ENCODE peak calls at places on chromosome 9, in nine cellular contexts. O is astrocyte, X is mammary epithelial cell, H is tibial artery, F is cardiac muscle cell, B is ovary, C is lung, K is dorsolateral prefrontal cortex, D is stomach. N is an unnamed sample.

GRCh38 chr9:33443047-33443446 is 4.3 kb downstream of the AQP3 start:
- DNase-seq in H (no peak), K (no peak), C (no peak), X (peak), D (no peak), B (peak), O (no peak), F (peak), N (no peak)

GRCh38 chr9:97794666-97795065 is 58.4 kb upstream of the FOXE1 start:
- DNase-seq in K (no peak), C (no peak), B (no peak), D (no peak), H (no peak), X (no peak), O (no peak), F (no peak), N (no peak)

GRCh38 chr9:13719981-13720380 is 440.5 kb upstream of the MPDZ start:
- DNase-seq in X (peak), F (peak), O (peak), K (no peak), H (no peak), B (no peak), D (no peak), C (no peak), N (no peak)

GRCh38 chr9:104856413-104856941 is 71.5 kb downstream of the ABCA1 start:
- DNase-seq in C (no peak), X (no peak), D (no peak), O (no peak), H (no peak), K (no peak), B (no peak), F (peak), N (no peak)

GRCh38 chr9:76911971-76912370 is 6.1 kb upstream of the PRUNE2 start:
- DNase-seq in X (peak), D (no peak), K (no peak), F (no peak), C (no peak), O (no peak), B (no peak), H (no peak), N (no peak)

GRCh38 chr9:113228130-113228665 is 6.9 kb downstream of the SLC31A1 start:
- DNase-seq in K (no peak), D (no peak), X (no peak), B (no peak), F (no peak), H (no peak), O (no peak), C (no peak), N (no peak)

GRCh38 chr9:94909250-94909894 is 182.9 kb downstream of the AOPEP start:
- DNase-seq in O (no peak), C (peak), F (no peak), D (no peak), H (no peak), K (no peak), X (no peak), B (no peak), N (no peak)

GRCh38 chr9:137351781-137352501 is 49.9 kb upstream of the NRARP start:
- DNase-seq in K (no peak), D (peak), O (no peak), H (peak), C (no peak), B (peak), X (no peak), F (no peak), N (peak)

GRCh38 chr9:95481000-95481399 is 35.8 kb downstream of the PTCH1 start:
- DNase-seq in H (no peak), F (no peak), K (no peak), B (no peak), O (peak), D (no peak), C (no peak), X (no peak), N (no peak)

GRCh38 chr9:36306481-36307306 is 48.4 kb upstream of the GNE start:
- DNase-seq in B (no peak), D (no peak), C (no peak), O (no peak), K (no peak), H (no peak), F (peak), X (peak), N (no peak)

GRCh38 chr9:134881313-134881670 is 682 bp downstream of the FCN2 start:
- DNase-seq in F (no peak), B (no peak), O (no peak), C (no peak), K (no peak), X (no peak), H (no peak), D (no peak), N (peak)

GRCh38 chr9:95171596-95171995 is 145.9 kb downstream of the FANCC start:
- DNase-seq in K (no peak), X (no peak), O (no peak), H (no peak), D (no peak), B (no peak), C (no peak), F (no peak), N (no peak)

GRCh38 chr9:90343360-90343759 is 299.3 kb downstream of the DIRAS2 start:
- DNase-seq in K (no peak), H (no peak), O (no peak), B (no peak), F (peak), C (no peak), D (no peak), X (peak), N (no peak)

GRCh38 chr9:33374190-33374589 is 28.2 kb downstream of the AQP7 start:
- DNase-seq in H (no peak), O (no peak), K (no peak), C (no peak), X (no peak), B (no peak), F (no peak), D (no peak), N (no peak)

GRCh38 chr9:78028926-78029325 is 2.7 kb downstream of the GNAQ start:
- DNase-seq in H (no peak), C (no peak), X (no peak), F (no peak), D (no peak), B (no peak), O (no peak), K (no peak), N (no peak)

GRCh38 chr9:4657426-4658159 is 4.5 kb upstream of the PLPP6 start:
- DNase-seq in K (no peak), X (no peak), B (no peak), D (peak), O (no peak), H (no peak), C (no peak), F (no peak), N (no peak)

GRCh38 chr9:108272350-108272899 is 583.4 kb downstream of the ACTL7B start:
- DNase-seq in B (peak), K (peak), D (peak), H (no peak), X (peak), O (no peak), F (peak), C (peak), N (no peak)

GRCh38 chr9:77616191-77616590 is 31.9 kb downstream of the GNA14 start:
- DNase-seq in X (peak), C (no peak), F (no peak), K (no peak), H (no peak), O (no peak), D (no peak), B (no peak), N (no peak)

GRCh38 chr9:127050152-127050551 is 72.3 kb downstream of the ANGPTL2 start:
- DNase-seq in D (no peak), X (no peak), C (no peak), B (no peak), O (no peak), F (no peak), H (peak), K (no peak), N (no peak)

GRCh38 chr9:35844628-35845301 is 15.7 kb downstream of the TMEM8B start:
- DNase-seq in C (peak), D (peak), F (peak), B (no peak), O (peak), H (no peak), X (peak), K (no peak), N (no peak)

GRCh38 chr9:88291853-88292252 is 96.4 kb upstream of the SPIN1 start:
- DNase-seq in F (no peak), K (no peak), B (no peak), X (no peak), D (no peak), H (no peak), C (no peak), O (no peak), N (no peak)
- TF ChIP-seq CTCF in F (no peak), K (no peak), B (no peak), X (no peak), D (no peak), H (no peak), C (no peak), O (no peak), N (no peak)

GRCh38 chr9:120711841-120712538 is 2.3 kb downstream of the MEGF9 start:
- DNase-seq in B (no peak), O (no peak), K (no peak), D (no peak), C (no peak), F (no peak), X (peak), H (no peak), N (no peak)
- H3K27ac ChIP-seq in B (peak), O (no peak), K (peak), D (peak), C (no peak), F (no peak), X (no peak), H (peak), N (peak)

GRCh38 chr9:16266648-16267276 is 603.7 kb downstream of the BNC2 start:
- DNase-seq in H (no peak), D (no peak), B (no peak), O (no peak), F (no peak), C (no peak), K (no peak), X (no peak), N (no peak)
- H3K4me3 ChIP-seq in H (peak), D (peak), B (peak), O (no peak), F (no peak), C (no peak), K (no peak), X (no peak), N (peak)

DNA sequence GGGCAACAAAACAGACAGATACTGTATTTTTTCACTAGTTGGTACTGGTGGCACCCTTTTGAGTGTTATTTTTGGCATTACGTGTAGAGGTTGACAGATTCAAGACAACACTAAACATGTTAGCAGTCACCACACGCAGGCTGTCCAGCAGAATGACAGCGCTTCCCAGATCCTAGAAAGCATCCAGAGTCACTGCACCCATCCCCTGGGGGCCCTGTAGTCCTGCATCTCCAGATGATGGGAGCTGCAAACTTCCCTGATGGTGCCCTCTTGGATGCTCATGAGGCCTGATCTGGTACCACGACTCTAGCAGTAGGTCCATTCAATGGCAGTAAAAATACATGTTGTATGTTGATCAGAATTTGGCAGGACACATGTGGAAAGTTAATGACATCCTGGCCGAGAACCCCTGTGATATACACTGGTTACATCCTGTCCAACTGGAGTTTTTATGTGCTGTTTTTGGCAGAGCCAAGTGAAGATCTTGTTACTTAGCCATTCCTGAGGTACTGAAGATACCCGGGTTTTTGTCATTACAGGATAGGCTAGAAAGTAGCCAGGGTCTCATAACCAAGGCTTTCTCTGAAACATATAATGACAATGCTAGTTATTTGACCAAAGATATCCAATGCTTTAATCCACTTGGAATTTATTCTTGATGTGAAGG is 1.6 kb upstream of the ABL1 start:
- DNase-seq in X (no peak), C (no peak), D (no peak), F (peak), H (no peak), B (no peak), O (peak), K (no peak), N (no peak)
- TF ChIP-seq CTCF in X (no peak), C (no peak), D (no peak), F (no peak), H (no peak), B (no peak), O (no peak), K (no peak), N (no peak)

GRCh38 chr9:117705386-117705785 is 1.2 kb downstream of the TLR4 start:
- DNase-seq in K (no peak), B (no peak), C (no peak), O (no peak), X (no peak), H (no peak), D (no peak), F (no peak), N (no peak)
- H3K27ac ChIP-seq in K (peak), B (no peak), C (peak), O (peak), X (no peak), H (peak), D (peak), F (no peak), N (peak)

GRCh38 chr9:128271512-128271911 is 4.3 kb downstream of the GOLGA2 start:
- DNase-seq in X (no peak), B (no peak), K (no peak), F (no peak), C (no peak), O (no peak), D (no peak), H (no peak), N (no peak)

GRCh38 chr9:128275198-128276007 is at the start of gene GOLGA2:
- DNase-seq in O (peak), H (no peak), B (peak), F (peak), X (no peak), D (no peak), C (peak), K (no peak), N (no peak)

GRCh38 chr9:128276574-128277270 is 646 bp downstream of the SWI5 start:
- DNase-seq in B (peak), F (peak), C (no peak), X (peak), H (no peak), O (peak), D (no peak), K (no peak), N (peak)

GRCh38 chr9:128276008-128276573 is at the start of gene SWI5:
- DNase-seq in H (peak), F (peak), B (peak), K (peak), O (peak), X (peak), C (peak), D (peak), N (peak)

GRCh38 chr9:128274245-128274644 is 1.6 kb downstream of the GOLGA2 start:
- DNase-seq in K (no peak), C (no peak), D (no peak), F (no peak), H (no peak), B (no peak), O (no peak), X (no peak), N (no peak)
- H3K4me3 ChIP-seq in K (peak), C (no peak), D (no peak), F (no peak), H (peak), B (no peak), O (peak), X (no peak), N (peak)

GRCh38 chr9:79945495-79945894 is 373.7 kb downstream of the TLE4 start:
- DNase-seq in B (no peak), D (no peak), X (no peak), F (no peak), H (no peak), K (no peak), C (no peak), O (no peak), N (no peak)
- TF ChIP-seq CTCF in B (no peak), D (no peak), X (no peak), F (no peak), H (no peak), K (no peak), C (no peak), O (no peak), N (no peak)

DNA sequence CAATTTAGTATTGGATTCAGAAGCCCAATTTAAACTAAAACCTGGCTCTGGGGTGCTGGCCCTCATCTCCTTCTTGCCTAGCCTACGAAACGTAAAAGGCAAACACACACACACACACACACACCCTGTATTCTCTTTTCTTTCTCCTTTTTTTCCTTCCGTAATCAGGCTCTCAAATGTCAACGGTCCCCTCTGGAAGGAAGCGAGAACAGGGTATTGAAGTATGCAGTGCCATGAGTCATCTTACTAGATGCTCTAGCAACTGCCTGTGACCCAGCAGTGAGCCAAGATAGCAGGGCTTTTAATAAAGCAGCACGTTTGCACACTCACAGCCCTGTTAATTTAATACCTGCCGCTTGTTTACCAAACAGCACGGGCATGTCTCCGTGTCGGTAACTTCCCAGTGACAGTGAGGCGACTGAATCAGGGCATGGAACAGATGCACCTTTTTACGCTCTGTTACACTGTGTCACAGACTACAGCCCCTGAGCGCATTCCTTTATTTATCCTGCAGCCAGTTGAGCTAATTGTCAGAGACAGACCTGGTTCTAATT is 243.8 kb downstream of the BNC2 start:
- DNase-seq in F (peak), X (no peak), O (peak), D (no peak), C (no peak), B (no peak), H (no peak), K (no peak), N (no peak)
- H3K27ac ChIP-seq in F (no peak), X (no peak), O (peak), D (peak), C (no peak), B (peak), H (no peak), K (no peak), N (no peak)

DNA sequence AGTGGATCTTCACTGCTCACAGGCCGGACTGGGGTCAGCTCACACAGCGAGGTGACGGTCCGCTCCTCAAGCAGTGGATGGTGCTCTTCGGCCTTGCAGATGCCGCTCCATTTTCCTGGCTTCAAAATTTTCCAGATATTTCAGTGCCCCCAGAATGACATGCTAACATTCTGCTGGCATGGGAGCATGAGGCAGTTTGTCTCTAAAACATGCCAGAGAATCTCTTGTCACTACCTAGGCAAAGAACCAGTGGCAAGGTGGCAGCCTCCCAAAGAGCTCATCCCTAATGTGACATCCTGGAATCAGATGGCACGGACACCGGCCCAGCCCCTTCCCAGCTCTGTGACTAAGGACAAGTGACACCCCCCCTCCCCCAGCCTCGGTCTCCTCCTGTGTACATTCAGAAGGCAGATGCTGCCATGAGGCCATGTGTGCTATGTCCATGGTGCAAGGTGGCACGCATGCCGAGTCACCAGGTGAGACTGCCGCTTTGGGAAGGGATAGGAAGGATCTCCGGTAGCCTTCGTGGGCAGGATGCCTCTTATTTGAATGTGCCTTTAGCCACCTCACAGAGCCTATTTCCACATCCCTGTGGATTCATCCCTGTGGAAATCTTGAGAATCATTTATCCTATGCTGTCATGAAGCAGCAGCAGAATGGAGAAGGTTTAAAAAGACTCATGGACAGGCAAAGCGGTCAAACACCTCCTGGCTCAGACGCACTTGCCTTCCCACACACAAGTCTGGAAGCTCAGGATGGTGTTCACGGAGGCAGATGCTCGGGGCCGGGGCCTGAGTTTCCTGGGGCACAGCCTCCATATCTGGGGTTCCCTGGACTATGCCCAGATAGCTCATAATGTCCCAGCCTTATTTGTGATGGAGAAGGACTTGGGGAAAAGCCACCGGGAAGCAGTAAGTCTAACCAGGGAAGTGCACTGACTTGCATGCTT is 2.9 kb downstream of the S1PR3 start:
- DNase-seq in F (no peak), O (no peak), K (no peak), B (no peak), C (no peak), D (no peak), X (no peak), H (peak), N (peak)
- H3K4me3 ChIP-seq in F (no peak), O (peak), K (no peak), B (no peak), C (no peak), D (peak), X (no peak), H (peak), N (peak)